ENCODE peak calls at places on chromosomes 4 and X, in nine cellular contexts. One of them, this sample, is unnamed.

GRCh38 chr4:104494822-104495559 is at the start of gene CXXC4:
- DNase-seq in testis: peak; percentile 88
- DNase-seq in upper lobe of left lung: peak; percentile 69
- DNase-seq in adrenal gland: peak; percentile 82
- DNase-seq in suprapubic skin: peak; percentile 68
- DNase-seq in K562: peak; percentile 49
- DNase-seq in heart left ventricle: peak; percentile 68
- DNase-seq in stomach: peak; percentile 45
- DNase-seq in A549: peak; percentile 75
- DNase-seq in this sample: peak; percentile 59

GRCh38 chrX:3811331-3812311 is 98.2 kb upstream of the PRKX start:
- DNase-seq in testis: no peak
- DNase-seq in upper lobe of left lung: peak; percentile 39
- DNase-seq in adrenal gland: peak; percentile 54
- DNase-seq in suprapubic skin: no peak
- DNase-seq in K562: peak; percentile 21
- DNase-seq in heart left ventricle: peak; percentile 21
- DNase-seq in stomach: peak; percentile 31
- DNase-seq in A549: peak; percentile 48
- DNase-seq in this sample: no peak

GRCh38 chr4:84498203-84499026 is 677 bp downstream of the NKX6-1 start:
- DNase-seq in testis: no peak
- DNase-seq in upper lobe of left lung: no peak
- DNase-seq in adrenal gland: no peak
- DNase-seq in suprapubic skin: no peak
- DNase-seq in K562: no peak
- DNase-seq in heart left ventricle: no peak
- DNase-seq in stomach: no peak
- DNase-seq in A549: peak; percentile 12
- DNase-seq in this sample: no peak

GRCh38 chrX:13223868-13224555 is 95.8 kb downstream of the ATXN3L start:
- DNase-seq in testis: no peak
- DNase-seq in upper lobe of left lung: no peak
- DNase-seq in adrenal gland: no peak
- DNase-seq in suprapubic skin: no peak
- DNase-seq in K562: no peak
- DNase-seq in heart left ventricle: no peak
- DNase-seq in stomach: no peak
- DNase-seq in A549: peak; percentile 85
- DNase-seq in this sample: no peak

GRCh38 chr4:76830612-76831474 is 67.1 kb downstream of the SOWAHB start:
- DNase-seq in testis: no peak
- DNase-seq in upper lobe of left lung: peak; percentile 22
- DNase-seq in adrenal gland: peak; percentile 73
- DNase-seq in suprapubic skin: no peak
- DNase-seq in K562: no peak
- DNase-seq in heart left ventricle: peak; percentile 63
- DNase-seq in stomach: peak; percentile 61
- DNase-seq in A549: peak; percentile 88
- DNase-seq in this sample: no peak

GRCh38 chr4:6230827-6231662 is 30.7 kb upstream of the JAKMIP1 start:
- DNase-seq in testis: peak; percentile 8
- DNase-seq in upper lobe of left lung: no peak
- DNase-seq in adrenal gland: peak; percentile 23
- DNase-seq in suprapubic skin: no peak
- DNase-seq in K562: no peak
- DNase-seq in heart left ventricle: no peak
- DNase-seq in stomach: peak; percentile 16
- DNase-seq in A549: no peak
- DNase-seq in this sample: no peak

GRCh38 chrX:154136627-154137161 is 7.3 kb upstream of the OPN1LW start:
- DNase-seq in testis: peak; percentile 75
- DNase-seq in upper lobe of left lung: peak; percentile 74
- DNase-seq in adrenal gland: peak; percentile 79
- DNase-seq in suprapubic skin: peak; percentile 77
- DNase-seq in K562: peak; percentile 84
- DNase-seq in heart left ventricle: peak; percentile 69
- DNase-seq in stomach: peak; percentile 69
- DNase-seq in A549: peak; percentile 43
- DNase-seq in this sample: peak; percentile 44

GRCh38 chr4:25144870-25145481 is 15.3 kb downstream of the SEPSECS start:
- DNase-seq in testis: no peak
- DNase-seq in upper lobe of left lung: no peak
- DNase-seq in adrenal gland: no peak
- DNase-seq in suprapubic skin: no peak
- DNase-seq in K562: peak; percentile 21
- DNase-seq in heart left ventricle: no peak
- DNase-seq in stomach: no peak
- DNase-seq in A549: peak; percentile 10
- DNase-seq in this sample: no peak

GRCh38 chr4:8162625-8163024 is 4.0 kb upstream of the ABLIM2 start:
- DNase-seq in testis: no peak
- DNase-seq in upper lobe of left lung: no peak
- DNase-seq in adrenal gland: no peak
- DNase-seq in suprapubic skin: no peak
- DNase-seq in K562: no peak
- DNase-seq in heart left ventricle: no peak
- DNase-seq in stomach: no peak
- DNase-seq in A549: no peak
- DNase-seq in this sample: no peak

GRCh38 chr4:154416183-154416543 is 75.4 kb downstream of the DCHS2 start:
- DNase-seq in testis: peak; percentile 33
- DNase-seq in upper lobe of left lung: no peak
- DNase-seq in adrenal gland: peak; percentile 67
- DNase-seq in suprapubic skin: no peak
- DNase-seq in K562: peak; percentile 15
- DNase-seq in heart left ventricle: peak; percentile 19
- DNase-seq in stomach: no peak
- DNase-seq in A549: peak; percentile 6
- DNase-seq in this sample: no peak

GRCh38 chr4:121307441-121308327 is 73.1 kb downstream of the QRFPR start:
- DNase-seq in testis: peak; percentile 51
- DNase-seq in upper lobe of left lung: no peak
- DNase-seq in adrenal gland: no peak
- DNase-seq in suprapubic skin: no peak
- DNase-seq in K562: peak; percentile 43
- DNase-seq in heart left ventricle: no peak
- DNase-seq in stomach: no peak
- DNase-seq in A549: peak; percentile 33
- DNase-seq in this sample: no peak

GRCh38 chrX:150409964-150410363 is 46.8 kb downstream of the MAMLD1 start:
- DNase-seq in testis: no peak
- DNase-seq in upper lobe of left lung: no peak
- DNase-seq in adrenal gland: no peak
- DNase-seq in suprapubic skin: no peak
- DNase-seq in K562: no peak
- DNase-seq in heart left ventricle: no peak
- DNase-seq in stomach: no peak
- DNase-seq in A549: no peak
- DNase-seq in this sample: no peak

GRCh38 chr4:38001927-38002326 is 41.7 kb downstream of the PTTG2 start:
- DNase-seq in testis: no peak
- DNase-seq in upper lobe of left lung: no peak
- DNase-seq in adrenal gland: no peak
- DNase-seq in suprapubic skin: no peak
- DNase-seq in K562: no peak
- DNase-seq in heart left ventricle: no peak
- DNase-seq in stomach: no peak
- DNase-seq in A549: no peak
- DNase-seq in this sample: no peak

GRCh38 chr4:144709793-144710525 is 64.0 kb downstream of the HHIP start:
- DNase-seq in testis: no peak
- DNase-seq in upper lobe of left lung: no peak
- DNase-seq in adrenal gland: no peak
- DNase-seq in suprapubic skin: no peak
- DNase-seq in K562: no peak
- DNase-seq in heart left ventricle: no peak
- DNase-seq in stomach: no peak
- DNase-seq in A549: peak; percentile 44
- DNase-seq in this sample: no peak

GRCh38 chrX:13716905-13717304 is 17.5 kb downstream of the TRAPPC2 start:
- DNase-seq in testis: no peak
- DNase-seq in upper lobe of left lung: peak; percentile 35
- DNase-seq in adrenal gland: no peak
- DNase-seq in suprapubic skin: no peak
- DNase-seq in K562: no peak
- DNase-seq in heart left ventricle: no peak
- DNase-seq in stomach: no peak
- DNase-seq in A549: no peak
- DNase-seq in this sample: no peak

GRCh38 chr4:108762559-108763225 is at the start of gene ETNPPL:
- DNase-seq in testis: peak; percentile 27
- DNase-seq in upper lobe of left lung: no peak
- DNase-seq in adrenal gland: peak; percentile 54
- DNase-seq in suprapubic skin: no peak
- DNase-seq in K562: no peak
- DNase-seq in heart left ventricle: peak; percentile 36
- DNase-seq in stomach: peak; percentile 31
- DNase-seq in A549: peak; percentile 2
- DNase-seq in this sample: no peak

GRCh38 chrX:101080326-101080725 is 1.6 kb downstream of the TMEM35A start:
- DNase-seq in testis: no peak
- DNase-seq in upper lobe of left lung: no peak
- DNase-seq in adrenal gland: no peak
- DNase-seq in suprapubic skin: no peak
- DNase-seq in K562: no peak
- DNase-seq in heart left ventricle: no peak
- DNase-seq in stomach: no peak
- DNase-seq in A549: no peak
- DNase-seq in this sample: no peak

GRCh38 chr4:100086766-100087431 is 103.4 kb downstream of the DDIT4L start:
- DNase-seq in testis: no peak
- DNase-seq in upper lobe of left lung: no peak
- DNase-seq in adrenal gland: no peak
- DNase-seq in suprapubic skin: no peak
- DNase-seq in K562: no peak
- DNase-seq in heart left ventricle: no peak
- DNase-seq in stomach: no peak
- DNase-seq in A549: no peak
- DNase-seq in this sample: no peak

GRCh38 chrX:28847423-28847822 is 260.2 kb downstream of the IL1RAPL1 start:
- DNase-seq in testis: no peak
- DNase-seq in upper lobe of left lung: no peak
- DNase-seq in adrenal gland: no peak
- DNase-seq in suprapubic skin: no peak
- DNase-seq in K562: no peak
- DNase-seq in heart left ventricle: peak; percentile 27
- DNase-seq in stomach: no peak
- DNase-seq in A549: peak; percentile 14
- DNase-seq in this sample: no peak

GRCh38 chrX:39973810-39974209 is 123.9 kb downstream of the BCOR start:
- DNase-seq in testis: no peak
- DNase-seq in upper lobe of left lung: no peak
- DNase-seq in adrenal gland: no peak
- DNase-seq in suprapubic skin: no peak
- DNase-seq in K562: no peak
- DNase-seq in heart left ventricle: no peak
- DNase-seq in stomach: no peak
- DNase-seq in A549: no peak
- DNase-seq in this sample: no peak

DNA sequence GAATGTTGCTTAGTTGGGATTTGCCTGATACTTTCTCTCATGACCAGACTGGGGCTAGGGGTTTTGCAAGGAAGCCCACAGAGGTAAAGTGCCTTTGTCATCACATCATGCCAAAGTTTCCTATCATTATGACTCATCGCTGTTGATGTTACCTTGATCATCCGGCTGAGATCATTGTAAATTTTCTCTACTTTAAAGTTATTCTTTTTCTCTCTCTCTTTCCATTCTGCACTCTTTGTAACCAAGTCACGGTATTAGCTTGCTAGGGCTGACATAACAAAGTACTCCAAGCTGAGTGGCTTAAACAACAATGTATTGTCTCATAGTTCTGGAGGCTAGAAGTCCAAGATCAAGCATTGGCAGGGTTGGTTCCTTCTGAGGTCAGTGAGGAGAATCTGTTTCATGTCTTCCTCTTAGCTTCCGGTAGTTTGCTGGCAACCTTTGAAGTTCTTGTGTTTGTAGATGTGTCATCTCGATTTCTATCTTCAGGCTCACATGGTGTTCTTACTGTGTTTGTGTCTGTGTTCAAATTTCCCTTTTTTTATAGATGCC is 113.0 kb downstream of the DTHD1 start:
- DNase-seq in testis: no peak
- DNase-seq in upper lobe of left lung: no peak
- DNase-seq in adrenal gland: no peak
- DNase-seq in suprapubic skin: no peak
- DNase-seq in K562: no peak
- DNase-seq in heart left ventricle: no peak
- DNase-seq in stomach: no peak
- DNase-seq in A549: peak; percentile 10
- DNase-seq in this sample: no peak
- H3K27ac ChIP-seq in testis: no peak overlapping the region
- H3K27ac ChIP-seq in upper lobe of left lung: no peak overlapping the region
- H3K27ac ChIP-seq in adrenal gland: no peak overlapping the region
- H3K27ac ChIP-seq in suprapubic skin: no peak overlapping the region
- H3K27ac ChIP-seq in K562: no peak overlapping the region
- H3K27ac ChIP-seq in heart left ventricle: no peak overlapping the region
- H3K27ac ChIP-seq in stomach: no peak overlapping the region
- H3K27ac ChIP-seq in A549: no peak overlapping the region
- H3K27ac ChIP-seq in this sample: no peak overlapping the region

GRCh38 chrX:108091266-108091877 is at the start of the genes ATG4A and PSMD10:
- DNase-seq in testis: peak; percentile 96
- DNase-seq in upper lobe of left lung: peak; percentile 95
- DNase-seq in adrenal gland: peak; percentile 97
- DNase-seq in suprapubic skin: peak; percentile 94
- DNase-seq in K562: peak; percentile 77
- DNase-seq in heart left ventricle: peak; percentile 92
- DNase-seq in stomach: peak; percentile 92
- DNase-seq in A549: peak; percentile 97
- DNase-seq in this sample: peak; percentile 93
- TF ChIP-seq POLR2A in testis: peak; percentile 50
- TF ChIP-seq POLR2A in upper lobe of left lung: peak; percentile 56
- TF ChIP-seq POLR2A in adrenal gland: peak; percentile 31
- TF ChIP-seq POLR2A in suprapubic skin: no peak
- TF ChIP-seq POLR2A in K562: peak; percentile 87
- TF ChIP-seq POLR2A in heart left ventricle: no peak
- TF ChIP-seq POLR2A in stomach: peak; percentile 66
- TF ChIP-seq POLR2A in A549: peak; percentile 49
- TF ChIP-seq POLR2A in this sample: peak; percentile 78

GRCh38 chrX:102517331-102517730 is 792 bp upstream of the TMSB15A start:
- DNase-seq in testis: no peak
- DNase-seq in upper lobe of left lung: no peak
- DNase-seq in adrenal gland: no peak
- DNase-seq in suprapubic skin: no peak
- DNase-seq in K562: no peak
- DNase-seq in heart left ventricle: no peak
- DNase-seq in stomach: no peak
- DNase-seq in A549: peak; percentile 27
- DNase-seq in this sample: no peak
- H3K4me3 ChIP-seq in testis: no peak overlapping the region
- H3K4me3 ChIP-seq in upper lobe of left lung: no peak overlapping the region
- H3K4me3 ChIP-seq in adrenal gland: no peak overlapping the region
- H3K4me3 ChIP-seq in suprapubic skin: no peak overlapping the region
- H3K4me3 ChIP-seq in K562: no peak overlapping the region
- H3K4me3 ChIP-seq in heart left ventricle: no peak overlapping the region
- H3K4me3 ChIP-seq in stomach: no peak overlapping the region
- H3K4me3 ChIP-seq in A549: no peak overlapping the region
- H3K4me3 ChIP-seq in this sample: no peak overlapping the region

DNA sequence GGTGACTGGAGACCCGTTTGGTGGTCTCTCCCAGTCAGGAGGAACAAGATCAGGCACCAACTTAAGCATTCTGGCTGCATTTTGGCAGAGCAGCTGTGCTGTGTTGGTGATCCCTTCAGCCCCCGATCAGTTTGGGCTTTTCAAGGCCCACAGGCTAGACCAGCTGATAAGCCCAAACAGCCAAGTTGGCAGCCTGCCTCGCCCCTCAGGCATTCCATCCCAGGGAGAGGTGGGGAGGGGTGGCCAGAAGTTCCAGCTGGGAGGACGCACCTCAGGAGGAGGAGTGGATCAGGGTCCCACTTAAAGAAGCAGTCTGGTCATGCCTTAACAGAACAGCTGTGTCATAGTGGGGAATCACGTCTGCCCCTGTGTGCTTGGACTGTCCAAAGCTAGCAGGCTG is 105.8 kb downstream of the CHIC1 start:
- DNase-seq in testis: no peak
- DNase-seq in upper lobe of left lung: no peak
- DNase-seq in adrenal gland: peak; percentile 74
- DNase-seq in suprapubic skin: no peak
- DNase-seq in K562: no peak
- DNase-seq in heart left ventricle: peak; percentile 18
- DNase-seq in stomach: no peak
- DNase-seq in A549: no peak
- DNase-seq in this sample: no peak
- H3K27ac ChIP-seq in testis: no peak overlapping the region
- H3K27ac ChIP-seq in upper lobe of left lung: no peak overlapping the region
- H3K27ac ChIP-seq in adrenal gland: no peak overlapping the region
- H3K27ac ChIP-seq in suprapubic skin: no peak overlapping the region
- H3K27ac ChIP-seq in K562: no peak overlapping the region
- H3K27ac ChIP-seq in heart left ventricle: no peak overlapping the region
- H3K27ac ChIP-seq in stomach: no peak overlapping the region
- H3K27ac ChIP-seq in A549: no peak overlapping the region
- H3K27ac ChIP-seq in this sample: no peak overlapping the region